ENCODE peak calls at places on chromosome 13, in four cellular contexts. W is K562, M is HepG2, U is GM12878. S is an unnamed sample.

GRCh38 chr13:55062662-55063061 is 2034.0 kb downstream of the OLFM4 start:
- DNase-seq in W (no peak), U (no peak), M (no peak), S (no peak)

GRCh38 chr13:32216281-32216680 is 98.9 kb downstream of the ZAR1L start:
- DNase-seq in U (no peak), M (no peak), W (no peak), S (no peak)

GRCh38 chr13:74187564-74187963 is 53.4 kb upstream of the KLF12 start:
- DNase-seq in W (no peak), U (no peak), M (peak), S (no peak)

GRCh38 chr13:69199664-69200063 is 908.0 kb upstream of the ATXN8OS start:
- DNase-seq in W (no peak), M (no peak), U (no peak), S (peak)

GRCh38 chr13:50369646-50370045 is 354.4 kb downstream of the KCNRG start:
- DNase-seq in W (no peak), U (no peak), M (no peak), S (no peak)

GRCh38 chr13:68291595-68291994 is 1061.5 kb upstream of the PCDH9 start:
- DNase-seq in W (no peak), M (no peak), U (no peak), S (no peak)

GRCh38 chr13:113670541-113670940 is 3.5 kb downstream of the GRK1 start:
- DNase-seq in W (no peak), U (no peak), M (no peak), S (no peak)

GRCh38 chr13:85431720-85432119 is 367.5 kb downstream of the SLITRK6 start:
- DNase-seq in M (no peak), U (no peak), W (no peak), S (no peak)

GRCh38 chr13:63026285-63026797 is 1610.7 kb upstream of the PCDH20 start:
- DNase-seq in U (no peak), W (no peak), M (no peak), S (no peak)

GRCh38 chr13:25225970-25226369 is 53.9 kb upstream of the AMER2 start:
- DNase-seq in M (no peak), U (no peak), W (no peak), S (peak)

GRCh38 chr13:24271611-24272451 is 37.5 kb upstream of the C1QTNF9 start:
- DNase-seq in U (peak), M (peak), W (no peak), S (peak)

GRCh38 chr13:111659236-111659635 is 338.8 kb downstream of the TEX29 start:
- DNase-seq in U (no peak), W (no peak), M (no peak), S (no peak)

GRCh38 chr13:110073982-110074381 is 233.0 kb downstream of the COL4A1 start:
- DNase-seq in W (no peak), M (no peak), U (no peak), S (no peak)

GRCh38 chr13:38687246-38688229 is 661 bp downstream of the FREM2 start:
- DNase-seq in W (no peak), U (no peak), M (no peak), S (peak)

GRCh38 chr13:54536112-54536511 is 1507.5 kb downstream of the OLFM4 start:
- DNase-seq in M (no peak), U (no peak), W (no peak), S (peak)

GRCh38 chr13:30739646-30740642 is 4.6 kb downstream of the ALOX5AP start:
- DNase-seq in M (no peak), W (no peak), U (peak), S (no peak)

GRCh38 chr13:104773775-104774174 is 1707.6 kb upstream of the SLC10A2 start:
- DNase-seq in M (peak), U (peak), W (no peak), S (peak)

GRCh38 chr13:57583529-57583928 is 48.0 kb upstream of the PCDH17 start:
- DNase-seq in W (no peak), U (no peak), M (no peak), S (no peak)

GRCh38 chr13:79382545-79383275 is 23.3 kb downstream of the RBM26 start:
- DNase-seq in W (no peak), M (no peak), U (no peak), S (no peak)

GRCh38 chr13:79749985-79750551 is 269.1 kb downstream of the NDFIP2 start:
- DNase-seq in U (no peak), M (no peak), W (no peak), S (no peak)

GRCh38 chr13:24183741-24184182 is 23.2 kb downstream of the SPATA13 start:
- DNase-seq in M (peak), U (no peak), W (no peak), S (no peak)

GRCh38 chr13:47841131-47841530 is 159.9 kb downstream of the SUCLA2 start:
- DNase-seq in W (no peak), M (no peak), U (no peak), S (no peak)

GRCh38 chr13:38697197-38697596 is 10.3 kb downstream of the FREM2 start:
- DNase-seq in U (no peak), M (no peak), W (no peak), S (no peak)

GRCh38 chr13:89565711-89566110 is 1781.8 kb upstream of the MIR17HG start:
- DNase-seq in W (no peak), U (no peak), M (no peak), S (no peak)

GRCh38 chr13:33634526-33635111 is 183.3 kb upstream of the RFC3 start:
- DNase-seq in W (no peak), U (no peak), M (no peak), S (no peak)

GRCh38 chr13:41654800-41655199 is 197.4 kb downstream of the RGCC start:
- DNase-seq in W (no peak), M (no peak), U (no peak), S (no peak)

GRCh38 chr13:97030705-97031452 is 36.6 kb upstream of the OXGR1 start:
- DNase-seq in W (peak), U (no peak), M (peak), S (peak)

GRCh38 chr13:113654175-113654560 is 3.8 kb downstream of the ATP4B start:
- DNase-seq in W (no peak), U (no peak), M (no peak), S (no peak)

GRCh38 chr13:29924482-29924884 is 74.1 kb upstream of the UBL3 start:
- DNase-seq in W (no peak), M (peak), U (no peak), S (no peak)

GRCh38 chr13:26508885-26509284 is 48.6 kb upstream of the WASF3 start:
- DNase-seq in U (no peak), W (no peak), M (no peak), S (no peak)

GRCh38 chr13:114143806-114144605 is 11.6 kb upstream of the RASA3 start:
- DNase-seq in M (peak), W (peak), U (no peak), S (peak)

GRCh38 chr13:113491418-113491883 is 940 bp upstream of the DCUN1D2 start:
- DNase-seq in U (no peak), W (peak), M (no peak), S (peak)

GRCh38 chr13:95793018-95793555 is 116.1 kb downstream of the DNAJC3 start:
- DNase-seq in M (no peak), U (no peak), W (no peak), S (no peak)

GRCh38 chr13:100314132-100314910 is 225.4 kb downstream of the PCCA start:
- DNase-seq in W (no peak), M (peak), U (no peak), S (no peak)

GRCh38 chr13:33258437-33259193 is 26.9 kb downstream of the STARD13 start:
- DNase-seq in W (no peak), U (no peak), M (peak), S (no peak)

GRCh38 chr13:78603240-78603947 is at the start of gene POU4F1:
- DNase-seq in U (peak), W (peak), M (peak), S (peak)

GRCh38 chr13:34577051-34577450 is 365.0 kb upstream of the NBEA start:
- DNase-seq in W (no peak), M (no peak), U (no peak), S (no peak)

GRCh38 chr13:48938308-48938943 is 37.3 kb upstream of the FNDC3A start:
- DNase-seq in W (no peak), M (no peak), U (no peak), S (no peak)

GRCh38 chr13:57682128-57682716 is 50.7 kb downstream of the PCDH17 start:
- DNase-seq in M (no peak), W (no peak), U (no peak), S (no peak)

DNA sequence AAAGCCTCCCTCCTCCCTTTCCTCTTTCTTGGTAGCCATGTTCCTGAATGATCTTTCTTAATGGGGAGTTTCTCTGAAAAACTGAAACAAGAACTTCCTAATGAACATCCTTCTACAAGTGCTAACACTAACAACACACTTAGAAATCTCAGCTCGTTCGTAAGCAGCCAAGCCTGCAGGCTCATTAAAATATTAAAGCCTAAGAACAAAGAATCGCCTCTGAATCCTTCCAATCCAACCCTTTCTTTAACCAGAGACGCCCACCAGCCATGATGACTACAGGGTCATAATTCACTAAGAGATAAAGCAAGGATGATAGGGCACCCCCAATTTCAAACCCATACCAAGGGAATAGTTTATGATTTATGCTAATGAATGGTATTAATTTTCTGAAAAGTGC is 21.9 kb downstream of the EFNB2 start:
- DNase-seq in W (no peak), U (no peak), M (no peak), S (no peak)
- TF ChIP-seq SP1 in W (no peak), U (no peak), M (no peak), S (no peak)

DNA sequence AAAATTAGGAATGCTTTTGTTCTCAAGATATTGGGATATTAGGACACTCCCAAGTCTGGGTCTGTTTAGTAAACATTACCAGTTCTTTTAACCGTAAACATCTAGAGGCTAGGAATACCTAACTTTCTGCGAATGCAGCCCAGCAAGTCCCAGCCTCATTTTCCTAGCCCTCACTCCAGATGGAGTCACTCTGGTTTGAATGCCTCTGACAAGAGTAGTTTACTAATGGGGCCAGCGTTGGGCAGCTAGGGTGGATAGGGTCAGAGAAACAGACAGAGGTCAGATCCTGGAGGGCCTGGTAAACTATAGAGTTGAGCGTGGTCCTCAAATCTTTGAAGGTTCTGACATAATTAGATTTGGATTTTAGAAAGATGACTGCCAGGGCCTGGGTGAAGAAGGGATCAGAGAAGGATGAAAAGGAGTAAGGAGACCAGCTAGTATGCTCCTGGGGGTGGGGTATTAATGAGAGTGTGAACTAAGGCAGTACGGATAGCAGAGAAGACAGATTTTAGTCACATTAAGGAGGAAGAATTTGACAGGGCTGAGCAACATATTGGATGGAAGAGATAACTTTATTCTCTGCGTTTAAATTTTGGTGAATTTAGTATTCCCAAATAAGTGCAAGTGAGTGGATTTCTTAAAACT is 53.7 kb downstream of the WDFY2 start:
- DNase-seq in U (no peak), W (no peak), M (no peak), S (no peak)
- TF ChIP-seq FOXM1 in U (no peak), W (no peak), M (no peak), S (no peak)

GRCh38 chr13:91142572-91142971 is 204.9 kb upstream of the MIR17HG start:
- DNase-seq in M (no peak), U (no peak), W (no peak), S (no peak)
- TF ChIP-seq SP1 in M (no peak), U (no peak), W (no peak), S (no peak)

GRCh38 chr13:21117104-21117809 is 55.9 kb upstream of the LATS2 start:
- DNase-seq in M (peak), U (no peak), W (no peak), S (no peak)
- TF ChIP-seq FOXM1 in M (no peak), U (no peak), W (no peak), S (no peak)

DNA sequence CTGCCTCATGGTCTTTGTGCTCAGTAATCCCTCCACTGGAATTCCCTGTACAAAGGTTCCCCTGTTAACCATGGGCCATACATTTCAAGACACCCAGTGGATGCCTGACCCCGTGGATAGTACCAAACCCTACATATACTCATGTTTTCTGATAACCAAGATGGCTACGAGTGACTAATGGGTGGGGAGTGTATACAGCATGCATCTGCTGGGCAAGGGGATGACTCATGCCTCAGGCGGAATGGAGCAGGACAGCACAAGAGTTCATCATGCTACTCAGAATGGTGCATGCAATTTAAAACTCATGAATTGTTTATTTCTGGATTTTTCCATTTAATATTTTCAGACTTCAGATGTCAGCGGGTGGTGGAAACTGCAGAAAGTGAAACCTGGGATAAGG is 13.3 kb upstream of the FGF9 start:
- DNase-seq in U (no peak), W (no peak), M (no peak), S (no peak)
- TF ChIP-seq SP1 in U (no peak), W (no peak), M (no peak), S (no peak)